ENCODE peak calls at places on chromosome 2, in six cellular contexts. One of them, this sample, is unnamed.

GRCh38 chr2:63738019-63738418 is 103.7 kb upstream of the UGP2 start:
- DNase-seq in GM23338: no peak
- DNase-seq in HepG2: no peak
- DNase-seq in GM23248: peak
- DNase-seq in IMR-90: peak
- DNase-seq in H9: no peak
- DNase-seq in this sample: no peak

GRCh38 chr2:155944209-155944608 is 388.3 kb downstream of the NR4A2 start:
- DNase-seq in GM23338: no peak
- DNase-seq in GM23248: no peak
- DNase-seq in HepG2: no peak
- DNase-seq in H9: no peak
- DNase-seq in IMR-90: no peak
- DNase-seq in this sample: peak

GRCh38 chr2:64524604-64525322 is 635 bp downstream of the AFTPH start:
- DNase-seq in HepG2: peak
- DNase-seq in GM23248: peak
- DNase-seq in GM23338: peak
- DNase-seq in IMR-90: peak
- DNase-seq in H9: peak
- DNase-seq in this sample: peak

GRCh38 chr2:134410831-134411231 is 157.0 kb downstream of the MGAT5 start:
- DNase-seq in GM23338: no peak
- DNase-seq in H9: no peak
- DNase-seq in GM23248: peak
- DNase-seq in HepG2: no peak
- DNase-seq in IMR-90: peak
- DNase-seq in this sample: peak

GRCh38 chr2:228526687-228527086 is 345.2 kb upstream of the SPHKAP start:
- DNase-seq in IMR-90: no peak
- DNase-seq in HepG2: no peak
- DNase-seq in H9: no peak
- DNase-seq in GM23338: no peak
- DNase-seq in GM23248: no peak
- DNase-seq in this sample: no peak

GRCh38 chr2:207683879-207684627 is 27.4 kb upstream of the CCNYL1 start:
- DNase-seq in GM23248: peak
- DNase-seq in HepG2: peak
- DNase-seq in IMR-90: peak
- DNase-seq in GM23338: no peak
- DNase-seq in H9: no peak
- DNase-seq in this sample: peak

GRCh38 chr2:202203348-202203747 is 35.0 kb downstream of the SUMO1 start:
- DNase-seq in HepG2: no peak
- DNase-seq in GM23248: no peak
- DNase-seq in GM23338: no peak
- DNase-seq in IMR-90: no peak
- DNase-seq in H9: no peak
- DNase-seq in this sample: no peak

GRCh38 chr2:24734741-24735140 is 58.5 kb downstream of the PTRHD1 start:
- DNase-seq in IMR-90: no peak
- DNase-seq in HepG2: no peak
- DNase-seq in GM23248: no peak
- DNase-seq in GM23338: no peak
- DNase-seq in H9: no peak
- DNase-seq in this sample: no peak

GRCh38 chr2:239286901-239287300 is 113.9 kb downstream of the HDAC4 start:
- DNase-seq in H9: no peak
- DNase-seq in GM23338: no peak
- DNase-seq in IMR-90: no peak
- DNase-seq in HepG2: no peak
- DNase-seq in GM23248: no peak
- DNase-seq in this sample: no peak

GRCh38 chr2:101114815-101115214 is 36.4 kb downstream of the TBC1D8 start:
- DNase-seq in H9: no peak
- DNase-seq in IMR-90: no peak
- DNase-seq in GM23248: no peak
- DNase-seq in GM23338: no peak
- DNase-seq in HepG2: no peak
- DNase-seq in this sample: no peak

GRCh38 chr2:175568109-175568730 is 386.7 kb upstream of the ATP5MC3 start:
- DNase-seq in IMR-90: no peak
- DNase-seq in GM23248: no peak
- DNase-seq in HepG2: no peak
- DNase-seq in GM23338: no peak
- DNase-seq in H9: no peak
- DNase-seq in this sample: no peak

GRCh38 chr2:241499146-241499965 is 9.0 kb downstream of the STK25 start:
- DNase-seq in GM23338: no peak
- DNase-seq in GM23248: no peak
- DNase-seq in H9: no peak
- DNase-seq in HepG2: no peak
- DNase-seq in IMR-90: no peak
- DNase-seq in this sample: no peak

GRCh38 chr2:100832885-100833284 is 12.9 kb downstream of the NPAS2 start:
- DNase-seq in HepG2: no peak
- DNase-seq in H9: no peak
- DNase-seq in GM23338: no peak
- DNase-seq in IMR-90: peak
- DNase-seq in GM23248: peak
- DNase-seq in this sample: peak

GRCh38 chr2:17975401-17975800 is 96.9 kb downstream of the KCNS3 start:
- DNase-seq in H9: no peak
- DNase-seq in GM23338: no peak
- DNase-seq in IMR-90: no peak
- DNase-seq in HepG2: no peak
- DNase-seq in GM23248: no peak
- DNase-seq in this sample: no peak

GRCh38 chr2:79090678-79091077 is 2.9 kb upstream of the REG1B start:
- DNase-seq in IMR-90: no peak
- DNase-seq in GM23338: no peak
- DNase-seq in HepG2: no peak
- DNase-seq in GM23248: no peak
- DNase-seq in H9: no peak
- DNase-seq in this sample: no peak

GRCh38 chr2:236642584-236643291 is 73.1 kb downstream of the ACKR3 start:
- DNase-seq in H9: peak
- DNase-seq in HepG2: peak
- DNase-seq in GM23338: peak
- DNase-seq in GM23248: peak
- DNase-seq in IMR-90: peak
- DNase-seq in this sample: peak

GRCh38 chr2:69143726-69144360 is 130.9 kb downstream of the ANTXR1 start:
- DNase-seq in HepG2: no peak
- DNase-seq in GM23248: peak
- DNase-seq in IMR-90: peak
- DNase-seq in H9: no peak
- DNase-seq in GM23338: no peak
- DNase-seq in this sample: no peak

GRCh38 chr2:123359636-123360035 is 665.5 kb upstream of the CNTNAP5 start:
- DNase-seq in H9: no peak
- DNase-seq in GM23248: no peak
- DNase-seq in HepG2: no peak
- DNase-seq in IMR-90: no peak
- DNase-seq in GM23338: no peak
- DNase-seq in this sample: no peak

GRCh38 chr2:123363076-123363475 is 662.0 kb upstream of the CNTNAP5 start:
- DNase-seq in IMR-90: no peak
- DNase-seq in GM23248: no peak
- DNase-seq in HepG2: no peak
- DNase-seq in GM23338: no peak
- DNase-seq in H9: no peak
- DNase-seq in this sample: no peak

GRCh38 chr2:123366438-123366837 is 658.6 kb upstream of the CNTNAP5 start:
- DNase-seq in GM23248: no peak
- DNase-seq in IMR-90: no peak
- DNase-seq in GM23338: no peak
- DNase-seq in H9: no peak
- DNase-seq in HepG2: no peak
- DNase-seq in this sample: no peak

GRCh38 chr2:123363826-123364225 is 661.3 kb upstream of the CNTNAP5 start:
- DNase-seq in HepG2: no peak
- DNase-seq in H9: no peak
- DNase-seq in GM23338: no peak
- DNase-seq in GM23248: no peak
- DNase-seq in IMR-90: no peak
- DNase-seq in this sample: no peak

DNA sequence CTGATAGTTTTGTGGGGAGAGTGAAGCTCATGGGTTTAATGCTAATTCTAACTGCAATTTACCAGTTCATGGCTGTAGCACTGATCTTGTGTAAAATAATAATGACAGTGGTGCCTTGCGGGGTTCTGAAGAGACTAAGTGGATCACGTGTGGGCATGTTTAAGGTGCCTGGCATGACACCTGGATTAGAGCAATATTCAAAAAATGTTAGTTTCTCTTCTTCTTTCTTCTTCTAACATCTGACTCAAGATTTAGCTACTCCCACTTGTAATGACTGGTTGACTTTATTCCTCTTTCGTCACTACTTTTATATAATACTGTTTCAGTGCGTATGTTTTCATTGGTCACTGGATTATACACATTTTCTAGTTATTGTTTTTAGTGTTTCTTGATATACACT is 662.4 kb upstream of the CNTNAP5 start:
- DNase-seq in HepG2: no peak
- DNase-seq in IMR-90: no peak
- DNase-seq in GM23338: no peak
- DNase-seq in GM23248: no peak
- DNase-seq in H9: no peak
- DNase-seq in this sample: no peak
- H2AFZ ChIP-seq in HepG2: no peak
- H2AFZ ChIP-seq in IMR-90: no peak
- H2AFZ ChIP-seq in GM23338: no peak
- H2AFZ ChIP-seq in GM23248: no peak
- H2AFZ ChIP-seq in H9: no peak
- H2AFZ ChIP-seq in this sample: no peak

GRCh38 chr2:44297431-44297830 is 22.2 kb downstream of the SLC3A1 start:
- DNase-seq in GM23338: no peak
- DNase-seq in IMR-90: no peak
- DNase-seq in H9: no peak
- DNase-seq in HepG2: no peak
- DNase-seq in GM23248: no peak
- DNase-seq in this sample: no peak

GRCh38 chr2:44291281-44292248 is 16.3 kb downstream of the SLC3A1 start:
- DNase-seq in HepG2: peak
- DNase-seq in IMR-90: peak
- DNase-seq in GM23338: peak
- DNase-seq in GM23248: peak
- DNase-seq in H9: peak
- DNase-seq in this sample: peak

GRCh38 chr2:44295636-44296359 is 20.5 kb downstream of the SLC3A1 start:
- DNase-seq in GM23338: peak
- DNase-seq in GM23248: no peak
- DNase-seq in HepG2: peak
- DNase-seq in IMR-90: no peak
- DNase-seq in H9: peak
- DNase-seq in this sample: no peak

GRCh38 chr2:44296653-44297052 is 21.4 kb downstream of the SLC3A1 start:
- DNase-seq in H9: no peak
- DNase-seq in IMR-90: no peak
- DNase-seq in HepG2: no peak
- DNase-seq in GM23248: no peak
- DNase-seq in GM23338: no peak
- DNase-seq in this sample: no peak

GRCh38 chr2:44295113-44295512 is 19.8 kb downstream of the SLC3A1 start:
- DNase-seq in GM23248: no peak
- DNase-seq in H9: no peak
- DNase-seq in GM23338: no peak
- DNase-seq in HepG2: peak
- DNase-seq in IMR-90: no peak
- DNase-seq in this sample: no peak
- H2AFZ ChIP-seq in GM23248: no peak
- H2AFZ ChIP-seq in H9: no peak
- H2AFZ ChIP-seq in GM23338: no peak
- H2AFZ ChIP-seq in HepG2: peak
- H2AFZ ChIP-seq in IMR-90: no peak
- H2AFZ ChIP-seq in this sample: no peak

DNA sequence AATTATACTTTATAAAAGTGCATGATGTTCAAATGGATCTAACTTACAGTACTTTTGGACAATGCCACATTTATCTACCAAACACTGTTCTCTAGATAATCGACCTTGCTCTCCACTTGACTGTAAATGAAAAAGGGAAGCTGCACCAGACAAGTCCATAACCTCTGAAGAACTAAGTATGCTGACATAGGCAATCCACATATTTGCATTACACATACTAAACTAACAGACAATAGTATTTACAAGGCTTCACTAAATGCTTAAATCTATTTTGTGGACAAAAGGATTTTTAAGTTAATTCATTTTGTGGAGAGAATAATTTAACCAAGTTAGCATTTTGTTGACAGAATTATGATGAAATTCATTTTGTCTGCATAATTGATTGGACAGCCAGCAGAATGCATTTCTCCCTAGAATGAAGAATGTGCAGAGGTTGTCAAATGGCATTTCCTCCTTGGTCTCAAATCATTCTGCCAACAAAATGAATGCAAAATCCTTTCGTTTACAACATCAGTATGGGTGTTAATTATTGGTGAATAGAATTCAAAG is 520.9 kb downstream of the CPS1 start:
- DNase-seq in IMR-90: no peak
- DNase-seq in HepG2: no peak
- DNase-seq in H9: no peak
- DNase-seq in GM23248: no peak
- DNase-seq in GM23338: no peak
- DNase-seq in this sample: no peak
- H2AFZ ChIP-seq in IMR-90: no peak
- H2AFZ ChIP-seq in HepG2: no peak
- H2AFZ ChIP-seq in H9: no peak
- H2AFZ ChIP-seq in GM23248: no peak
- H2AFZ ChIP-seq in GM23338: no peak
- H2AFZ ChIP-seq in this sample: no peak

DNA sequence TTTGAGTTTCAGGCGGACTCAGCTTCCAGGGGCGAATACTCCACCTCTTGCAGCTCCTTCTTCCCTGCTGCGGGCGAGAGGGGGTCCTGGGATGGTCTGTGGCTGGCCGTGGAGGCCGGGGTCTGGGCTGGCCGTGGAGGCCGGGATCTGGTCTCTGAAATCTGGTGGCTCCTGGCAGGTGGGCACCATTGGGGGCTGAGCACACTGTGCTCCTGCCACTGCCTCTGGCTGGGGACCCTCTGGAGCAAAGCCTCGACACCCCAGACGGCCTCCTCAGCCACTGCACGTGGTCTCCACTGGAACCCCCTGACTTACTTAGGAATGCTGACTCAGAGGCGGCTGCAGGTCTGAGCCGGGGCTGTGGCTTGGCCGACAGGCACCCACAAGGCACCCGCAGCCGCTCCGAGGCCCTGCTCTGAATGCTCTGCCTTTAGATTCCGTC is 100.1 kb upstream of the ALKAL2 start:
- DNase-seq in HepG2: no peak
- DNase-seq in H9: no peak
- DNase-seq in GM23338: no peak
- DNase-seq in IMR-90: no peak
- DNase-seq in GM23248: no peak
- DNase-seq in this sample: no peak
- H2AFZ ChIP-seq in HepG2: no peak
- H2AFZ ChIP-seq in H9: no peak
- H2AFZ ChIP-seq in GM23338: no peak
- H2AFZ ChIP-seq in IMR-90: no peak
- H2AFZ ChIP-seq in GM23248: no peak
- H2AFZ ChIP-seq in this sample: no peak

This sample was measured in fibroblast of lung.